ENCODE peak calls at places on chromosomes 2 and 18, in four cellular contexts. I is IMR-90, G is SW480, J is left colon. S is an unnamed sample.

GRCh38 chr18:79611040-79611681 is 68.4 kb upstream of the CTDP1 start:
- DNase-seq in G (peak), J (no peak), I (peak), S (peak)

GRCh38 chr2:34316788-34317187 is 717.7 kb upstream of the FAM98A start:
- DNase-seq in J (no peak), G (no peak), I (no peak), S (no peak)

GRCh38 chr2:36965751-36966369 is 476 bp downstream of the STRN start:
- DNase-seq in J (peak), G (peak), I (no peak), S (peak)

GRCh38 chr2:43224571-43225092 is 1.8 kb downstream of the ZFP36L2 start:
- DNase-seq in G (peak), J (peak), I (peak), S (no peak)

GRCh38 chr2:120205901-120206581 is 17.2 kb downstream of the TMEM185B start:
- DNase-seq in G (peak), J (peak), I (no peak), S (no peak)

GRCh38 chr2:15792331-15792730 is 148.0 kb upstream of the MYCN start:
- DNase-seq in J (no peak), I (no peak), G (no peak), S (no peak)

GRCh38 chr2:67400560-67401464 is 3.7 kb downstream of the ETAA1 start:
- DNase-seq in G (no peak), I (peak), J (no peak), S (peak)

GRCh38 chr2:172324198-172324597 is 103.2 kb upstream of the ITGA6 start:
- DNase-seq in I (no peak), J (no peak), G (no peak), S (no peak)

GRCh38 chr2:119025762-119026351 is 83.9 kb downstream of the MARCO start:
- DNase-seq in J (no peak), I (no peak), G (no peak), S (no peak)

S was measured in HT-29.